ENCODE peak calls at places on chromosomes 1 and 21, in six cellular contexts. One of them, this sample, is unnamed.

GRCh38 chr1:10771789-10772188 is 24.7 kb downstream of the CASZ1 start:
- DNase-seq in GM23248: no peak
- DNase-seq in esophagus squamous epithelium: no peak
- DNase-seq in heart right ventricle: no peak
- DNase-seq in tibial artery: no peak
- DNase-seq in CD8-positive, alpha-beta memory T cell: no peak
- DNase-seq in this sample: peak; percentile 50

GRCh38 chr21:43352568-43353281 is 74.2 kb downstream of the SIK1 start:
- DNase-seq in GM23248: no peak
- DNase-seq in CD8-positive, alpha-beta memory T cell: no peak
- DNase-seq in heart right ventricle: no peak
- DNase-seq in tibial artery: no peak
- DNase-seq in esophagus squamous epithelium: no peak
- DNase-seq in this sample: no peak

GRCh38 chr1:204073837-204074273 is 940 bp downstream of the SOX13 start:
- DNase-seq in GM23248: peak; percentile 62
- DNase-seq in esophagus squamous epithelium: no peak
- DNase-seq in tibial artery: no peak
- DNase-seq in heart right ventricle: no peak
- DNase-seq in CD8-positive, alpha-beta memory T cell: no peak
- DNase-seq in this sample: peak; percentile 64

GRCh38 chr1:82386365-82387069 is 585.8 kb downstream of the ADGRL2 start:
- DNase-seq in heart right ventricle: no peak
- DNase-seq in CD8-positive, alpha-beta memory T cell: no peak
- DNase-seq in esophagus squamous epithelium: no peak
- DNase-seq in tibial artery: no peak
- DNase-seq in GM23248: peak; percentile 5
- DNase-seq in this sample: no peak

GRCh38 chr1:62131093-62131725 is 63.4 kb upstream of the L1TD1 start:
- DNase-seq in GM23248: peak; percentile 78
- DNase-seq in CD8-positive, alpha-beta memory T cell: no peak
- DNase-seq in tibial artery: no peak
- DNase-seq in heart right ventricle: no peak
- DNase-seq in esophagus squamous epithelium: no peak
- DNase-seq in this sample: no peak

GRCh38 chr21:25895565-25896205 is 160.9 kb downstream of the GABPA start:
- DNase-seq in esophagus squamous epithelium: no peak
- DNase-seq in GM23248: peak; percentile 79
- DNase-seq in heart right ventricle: no peak
- DNase-seq in CD8-positive, alpha-beta memory T cell: no peak
- DNase-seq in tibial artery: no peak
- DNase-seq in this sample: no peak

GRCh38 chr1:54816130-54816529 is 15.0 kb upstream of the TTC22 start:
- DNase-seq in esophagus squamous epithelium: no peak
- DNase-seq in tibial artery: no peak
- DNase-seq in GM23248: no peak
- DNase-seq in heart right ventricle: no peak
- DNase-seq in CD8-positive, alpha-beta memory T cell: no peak
- DNase-seq in this sample: no peak

GRCh38 chr21:16033193-16033592 is 303.4 kb downstream of the USP25 start:
- DNase-seq in heart right ventricle: no peak
- DNase-seq in CD8-positive, alpha-beta memory T cell: no peak
- DNase-seq in tibial artery: no peak
- DNase-seq in esophagus squamous epithelium: no peak
- DNase-seq in GM23248: no peak
- DNase-seq in this sample: no peak

GRCh38 chr1:162696286-162696862 is 64.1 kb downstream of the DDR2 start:
- DNase-seq in tibial artery: peak; percentile 84
- DNase-seq in esophagus squamous epithelium: no peak
- DNase-seq in CD8-positive, alpha-beta memory T cell: no peak
- DNase-seq in heart right ventricle: peak; percentile 72
- DNase-seq in GM23248: peak; percentile 91
- DNase-seq in this sample: peak; percentile 72

GRCh38 chr1:159860456-159860855 is 2.0 kb downstream of the VSIG8 start:
- DNase-seq in GM23248: peak; percentile 74
- DNase-seq in esophagus squamous epithelium: no peak
- DNase-seq in CD8-positive, alpha-beta memory T cell: no peak
- DNase-seq in tibial artery: no peak
- DNase-seq in heart right ventricle: no peak
- DNase-seq in this sample: no peak

GRCh38 chr1:182725264-182725965 is 41.0 kb upstream of the RGS8 start:
- DNase-seq in GM23248: no peak
- DNase-seq in CD8-positive, alpha-beta memory T cell: no peak
- DNase-seq in heart right ventricle: peak; percentile 18
- DNase-seq in esophagus squamous epithelium: no peak
- DNase-seq in tibial artery: no peak
- DNase-seq in this sample: no peak

GRCh38 chr1:5944848-5945167 is 47.4 kb downstream of the NPHP4 start:
- DNase-seq in GM23248: no peak
- DNase-seq in CD8-positive, alpha-beta memory T cell: no peak
- DNase-seq in tibial artery: no peak
- DNase-seq in esophagus squamous epithelium: no peak
- DNase-seq in heart right ventricle: no peak
- DNase-seq in this sample: no peak

GRCh38 chr1:167533851-167534300 is 15.5 kb upstream of the CD247 start:
- DNase-seq in heart right ventricle: peak; percentile 50
- DNase-seq in esophagus squamous epithelium: peak; percentile 17
- DNase-seq in CD8-positive, alpha-beta memory T cell: peak; percentile 73
- DNase-seq in GM23248: peak; percentile 64
- DNase-seq in tibial artery: peak; percentile 38
- DNase-seq in this sample: peak; percentile 58

GRCh38 chr1:18175530-18176377 is 68.2 kb downstream of the IGSF21 start:
- DNase-seq in CD8-positive, alpha-beta memory T cell: no peak
- DNase-seq in tibial artery: no peak
- DNase-seq in GM23248: no peak
- DNase-seq in heart right ventricle: peak; percentile 47
- DNase-seq in esophagus squamous epithelium: no peak
- DNase-seq in this sample: no peak

GRCh38 chr1:33946836-33947235 is 83.0 kb downstream of the HMGB4 start:
- DNase-seq in esophagus squamous epithelium: no peak
- DNase-seq in heart right ventricle: no peak
- DNase-seq in GM23248: no peak
- DNase-seq in CD8-positive, alpha-beta memory T cell: no peak
- DNase-seq in tibial artery: no peak
- DNase-seq in this sample: no peak

DNA sequence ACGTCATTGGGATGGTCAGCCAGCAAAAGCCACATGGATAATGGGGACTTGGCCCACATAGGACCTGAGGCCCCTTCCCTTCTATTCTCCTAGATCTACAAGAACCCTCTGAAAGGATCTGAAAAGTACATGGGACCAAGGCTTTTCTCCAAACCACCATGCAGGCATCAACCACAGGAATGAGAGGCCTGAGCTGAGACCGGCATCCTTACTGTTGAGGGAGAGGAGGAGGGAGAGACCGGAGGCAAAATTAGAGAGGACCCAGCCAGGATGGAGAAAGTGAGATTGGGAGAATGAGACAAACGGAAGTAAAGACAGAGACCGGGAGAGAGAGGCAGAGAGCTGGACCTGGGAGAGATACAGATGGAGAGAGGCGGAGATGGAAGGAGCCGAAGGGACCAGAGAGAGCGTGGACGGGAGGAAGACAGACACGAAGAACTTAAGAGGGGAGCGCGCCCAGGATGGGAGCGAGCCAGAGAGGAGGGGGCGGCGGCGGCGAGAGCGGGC is 281.6 kb downstream of the RRAGC start:
- DNase-seq in esophagus squamous epithelium: no peak
- DNase-seq in tibial artery: no peak
- DNase-seq in CD8-positive, alpha-beta memory T cell: no peak
- DNase-seq in heart right ventricle: no peak
- DNase-seq in GM23248: no peak
- DNase-seq in this sample: no peak
- H3K4me3 ChIP-seq in esophagus squamous epithelium: peak overlapping the region; percentile 36
- H3K4me3 ChIP-seq in tibial artery: no peak overlapping the region
- H3K4me3 ChIP-seq in CD8-positive, alpha-beta memory T cell: no peak overlapping the region
- H3K4me3 ChIP-seq in heart right ventricle: no peak overlapping the region
- H3K4me3 ChIP-seq in GM23248: no peak overlapping the region
- H3K4me3 ChIP-seq in this sample: no peak overlapping the region

GRCh38 chr1:64890699-64891439 is 75.5 kb downstream of the JAK1 start:
- DNase-seq in tibial artery: no peak
- DNase-seq in heart right ventricle: no peak
- DNase-seq in esophagus squamous epithelium: no peak
- DNase-seq in CD8-positive, alpha-beta memory T cell: no peak
- DNase-seq in GM23248: no peak
- DNase-seq in this sample: no peak
- H3K4me1 ChIP-seq in tibial artery: peaks cover 58% of the 10 kb centered on the region
- H3K4me1 ChIP-seq in heart right ventricle: peaks cover 87% of the 10 kb centered on the region
- H3K4me1 ChIP-seq in esophagus squamous epithelium: peaks cover 55% of the 10 kb centered on the region
- H3K4me1 ChIP-seq in CD8-positive, alpha-beta memory T cell: peaks cover 95% of the 10 kb centered on the region
- H3K4me1 ChIP-seq in GM23248: peaks cover 22% of the 10 kb centered on the region
- H3K4me1 ChIP-seq in this sample: peaks cover 70% of the 10 kb centered on the region

GRCh38 chr1:53501065-53502005 is 42.1 kb downstream of the DMRTB1 start:
- DNase-seq in GM23248: no peak
- DNase-seq in esophagus squamous epithelium: no peak
- DNase-seq in heart right ventricle: no peak
- DNase-seq in CD8-positive, alpha-beta memory T cell: no peak
- DNase-seq in tibial artery: no peak
- DNase-seq in this sample: peak; percentile 33
- H3K4me3 ChIP-seq in GM23248: no peak overlapping the region
- H3K4me3 ChIP-seq in esophagus squamous epithelium: no peak overlapping the region
- H3K4me3 ChIP-seq in heart right ventricle: no peak overlapping the region
- H3K4me3 ChIP-seq in CD8-positive, alpha-beta memory T cell: no peak overlapping the region
- H3K4me3 ChIP-seq in tibial artery: no peak overlapping the region
- H3K4me3 ChIP-seq in this sample: no peak overlapping the region

GRCh38 chr21:45149021-45149420 is 74.6 kb downstream of the ADARB1 start:
- DNase-seq in tibial artery: no peak
- DNase-seq in esophagus squamous epithelium: no peak
- DNase-seq in GM23248: no peak
- DNase-seq in heart right ventricle: no peak
- DNase-seq in CD8-positive, alpha-beta memory T cell: no peak
- DNase-seq in this sample: no peak
- H3K4me1 ChIP-seq in tibial artery: peaks cover 87% of the 10 kb centered on the region
- H3K4me1 ChIP-seq in esophagus squamous epithelium: peaks cover 6% of the 10 kb centered on the region
- H3K4me1 ChIP-seq in GM23248: peaks cover 17% of the 10 kb centered on the region
- H3K4me1 ChIP-seq in heart right ventricle: peaks cover 10% of the 10 kb centered on the region
- H3K4me1 ChIP-seq in CD8-positive, alpha-beta memory T cell: peaks cover 26% of the 10 kb centered on the region
- H3K4me1 ChIP-seq in this sample: peaks cover 5% of the 10 kb centered on the region

DNA sequence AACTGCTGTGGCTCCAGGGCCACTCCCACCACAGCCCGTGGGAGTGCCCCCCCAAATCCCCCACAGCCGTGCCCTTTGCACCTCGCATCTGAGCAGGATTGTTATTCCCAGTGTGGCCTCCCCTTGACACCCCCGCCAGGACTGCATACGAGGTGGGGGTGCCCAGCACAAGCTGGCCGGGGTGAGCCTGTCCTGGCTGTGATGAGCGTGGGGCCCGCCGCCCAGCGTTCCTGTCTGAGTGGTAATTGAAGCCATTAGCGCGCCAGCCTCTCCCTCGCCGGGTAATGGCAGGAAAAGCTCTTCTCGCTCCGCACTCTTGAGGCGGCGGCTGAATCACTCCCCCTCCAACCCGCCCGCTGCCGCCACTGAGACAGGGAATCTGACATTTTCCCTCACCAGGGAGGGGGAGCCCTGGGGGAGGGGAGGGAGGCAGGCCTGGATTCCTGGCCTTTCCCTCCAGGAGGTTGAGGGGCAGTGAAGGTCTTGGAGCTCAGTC is 27.7 kb downstream of the PTPRF start:
- DNase-seq in CD8-positive, alpha-beta memory T cell: no peak
- DNase-seq in tibial artery: no peak
- DNase-seq in GM23248: peak; percentile 86
- DNase-seq in esophagus squamous epithelium: no peak
- DNase-seq in heart right ventricle: no peak
- DNase-seq in this sample: no peak
- H3K4me3 ChIP-seq in CD8-positive, alpha-beta memory T cell: no peak overlapping the region
- H3K4me3 ChIP-seq in tibial artery: no peak overlapping the region
- H3K4me3 ChIP-seq in GM23248: peak overlapping the region; percentile 39
- H3K4me3 ChIP-seq in esophagus squamous epithelium: no peak overlapping the region
- H3K4me3 ChIP-seq in heart right ventricle: no peak overlapping the region
- H3K4me3 ChIP-seq in this sample: no peak overlapping the region

GRCh38 chr1:43547538-43548072 is 16.9 kb downstream of the PTPRF start:
- DNase-seq in esophagus squamous epithelium: no peak
- DNase-seq in heart right ventricle: no peak
- DNase-seq in GM23248: no peak
- DNase-seq in tibial artery: no peak
- DNase-seq in CD8-positive, alpha-beta memory T cell: no peak
- DNase-seq in this sample: no peak
- H3K4me1 ChIP-seq in esophagus squamous epithelium: peaks cover 89% of the 10 kb centered on the region
- H3K4me1 ChIP-seq in heart right ventricle: peaks cover 12% of the 10 kb centered on the region
- H3K4me1 ChIP-seq in GM23248: no peaks in the 10 kb centered on the region
- H3K4me1 ChIP-seq in tibial artery: peaks cover 35% of the 10 kb centered on the region
- H3K4me1 ChIP-seq in CD8-positive, alpha-beta memory T cell: no peaks in the 10 kb centered on the region
- H3K4me1 ChIP-seq in this sample: no peaks in the 10 kb centered on the region

DNA sequence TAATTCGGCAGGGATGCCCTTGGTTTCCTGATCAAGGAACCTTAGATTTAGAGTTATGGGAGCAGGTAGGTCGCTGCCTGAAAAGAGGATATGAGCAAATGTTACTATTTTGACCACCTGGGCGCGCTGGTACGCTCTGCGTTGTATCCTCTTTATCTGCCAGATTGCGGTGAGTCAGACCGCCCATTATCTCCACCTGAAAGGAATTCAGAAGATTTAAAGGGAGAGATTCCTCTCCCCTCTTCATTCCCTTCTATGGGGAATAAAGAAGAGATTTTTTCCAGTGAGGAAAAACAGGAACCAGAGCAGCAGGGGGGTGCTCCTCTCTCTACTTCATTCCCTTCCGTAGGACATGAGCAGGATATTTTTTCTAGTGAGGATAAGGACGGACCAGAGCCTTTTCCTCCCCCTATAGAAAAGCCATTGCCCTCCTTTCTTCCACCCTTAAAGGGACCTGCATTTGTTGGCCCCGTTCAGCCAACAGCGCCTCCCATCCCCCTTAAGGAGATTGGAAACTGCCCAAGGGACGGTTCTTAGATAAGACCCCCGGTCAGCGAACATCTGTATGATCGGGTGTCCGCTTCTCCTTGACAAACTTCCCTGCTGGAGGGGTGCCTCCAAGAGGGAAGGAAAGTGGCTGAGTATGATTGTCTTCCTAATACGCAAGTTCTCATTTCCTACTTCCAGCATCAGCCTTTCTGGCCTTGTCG is 34.1 kb downstream of the CLCA1 start:
- DNase-seq in esophagus squamous epithelium: no peak
- DNase-seq in CD8-positive, alpha-beta memory T cell: no peak
- DNase-seq in heart right ventricle: no peak
- DNase-seq in GM23248: no peak
- DNase-seq in tibial artery: no peak
- DNase-seq in this sample: no peak
- H3K4me3 ChIP-seq in esophagus squamous epithelium: peak overlapping the region; percentile 26
- H3K4me3 ChIP-seq in CD8-positive, alpha-beta memory T cell: peak overlapping the region; percentile 45
- H3K4me3 ChIP-seq in heart right ventricle: peak overlapping the region; percentile 37
- H3K4me3 ChIP-seq in GM23248: no peak overlapping the region
- H3K4me3 ChIP-seq in tibial artery: no peak overlapping the region
- H3K4me3 ChIP-seq in this sample: peak overlapping the region; percentile 46

GRCh38 chr21:29194342-29194741 is 63.9 kb downstream of the MAP3K7CL start:
- DNase-seq in heart right ventricle: no peak
- DNase-seq in CD8-positive, alpha-beta memory T cell: no peak
- DNase-seq in esophagus squamous epithelium: no peak
- DNase-seq in tibial artery: no peak
- DNase-seq in GM23248: no peak
- DNase-seq in this sample: no peak

GRCh38 chr21:29193907-29194306 is 63.5 kb downstream of the MAP3K7CL start:
- DNase-seq in GM23248: no peak
- DNase-seq in CD8-positive, alpha-beta memory T cell: no peak
- DNase-seq in esophagus squamous epithelium: no peak
- DNase-seq in heart right ventricle: no peak
- DNase-seq in tibial artery: no peak
- DNase-seq in this sample: no peak

GRCh38 chr21:29194847-29195246 is 64.4 kb downstream of the MAP3K7CL start:
- DNase-seq in heart right ventricle: no peak
- DNase-seq in tibial artery: no peak
- DNase-seq in CD8-positive, alpha-beta memory T cell: no peak
- DNase-seq in GM23248: peak; percentile 47
- DNase-seq in esophagus squamous epithelium: no peak
- DNase-seq in this sample: no peak

GRCh38 chr21:29190920-29191319 is 60.5 kb downstream of the MAP3K7CL start:
- DNase-seq in tibial artery: no peak
- DNase-seq in CD8-positive, alpha-beta memory T cell: no peak
- DNase-seq in esophagus squamous epithelium: no peak
- DNase-seq in GM23248: peak; percentile 77
- DNase-seq in heart right ventricle: no peak
- DNase-seq in this sample: peak; percentile 63

GRCh38 chr21:29192999-29193563 is 62.6 kb downstream of the MAP3K7CL start:
- DNase-seq in esophagus squamous epithelium: no peak
- DNase-seq in GM23248: peak; percentile 51
- DNase-seq in CD8-positive, alpha-beta memory T cell: no peak
- DNase-seq in tibial artery: no peak
- DNase-seq in heart right ventricle: peak; percentile 21
- DNase-seq in this sample: no peak
- H3K4me1 ChIP-seq in esophagus squamous epithelium: peaks cover 12% of the 10 kb centered on the region
- H3K4me1 ChIP-seq in GM23248: peaks cover 83% of the 10 kb centered on the region
- H3K4me1 ChIP-seq in CD8-positive, alpha-beta memory T cell: peaks cover 16% of the 10 kb centered on the region
- H3K4me1 ChIP-seq in tibial artery: peaks cover 26% of the 10 kb centered on the region
- H3K4me1 ChIP-seq in heart right ventricle: peaks cover 11% of the 10 kb centered on the region
- H3K4me1 ChIP-seq in this sample: no peaks in the 10 kb centered on the region

This sample was measured in psoas muscle.